ENCODE peak calls at places on chromosomes 7 and 10, in five cellular contexts. P, W, D, O and E are unnamed samples.
A peak's percentile ranks its signal among the peaks of the same experiment; 100 is the strongest.

GRCh38 chr10:14478639-14479038 is 147.9 kb upstream of the FRMD4A start:
- DNase-seq in P (no peak), W (no peak), D (peak; percentile 18), O (peak; percentile 85), E (peak; percentile 71)

GRCh38 chr7:123022576-123022975 is 27.1 kb upstream of the TAS2R16 start:
- DNase-seq in P (no peak), W (no peak), D (no peak), O (no peak), E (no peak)

GRCh38 chr7:93968911-93969620 is 35.1 kb downstream of the BET1 start:
- DNase-seq in P (no peak), W (no peak), D (no peak), O (no peak), E (peak; percentile 54)

GRCh38 chr10:54585572-54585971 is 215.5 kb downstream of the PCDH15 start:
- DNase-seq in P (no peak), W (no peak), D (no peak), O (no peak), E (no peak)

GRCh38 chr7:76515999-76516443 is 5.7 kb downstream of the UPK3B start:
- DNase-seq in P (no peak), W (peak; percentile 81), D (peak; percentile 17), O (no peak), E (peak; percentile 58)

GRCh38 chr10:132687181-132687892 is 98.6 kb downstream of the NKX6-2 start:
- DNase-seq in P (no peak), W (peak; percentile 25), D (no peak), O (no peak), E (no peak)

GRCh38 chr10:3081383-3081981 is 14.1 kb downstream of the PFKP start:
- DNase-seq in P (no peak), W (no peak), D (no peak), O (no peak), E (no peak)

GRCh38 chr7:69457912-69458491 is 140.3 kb upstream of the AUTS2 start:
- DNase-seq in P (no peak), W (no peak), D (no peak), O (no peak), E (peak; percentile 47)

GRCh38 chr10:112996462-112996861 is 46.4 kb downstream of the TCF7L2 start:
- DNase-seq in P (no peak), W (no peak), D (peak; percentile 14), O (no peak), E (no peak)

GRCh38 chr7:36708765-36709164 is 15.5 kb downstream of the AOAH start:
- DNase-seq in P (no peak), W (no peak), D (no peak), O (no peak), E (no peak)

GRCh38 chr10:62098278-62099121 is 170.1 kb downstream of the RTKN2 start:
- DNase-seq in P (no peak), W (no peak), D (no peak), O (no peak), E (no peak)

DNA sequence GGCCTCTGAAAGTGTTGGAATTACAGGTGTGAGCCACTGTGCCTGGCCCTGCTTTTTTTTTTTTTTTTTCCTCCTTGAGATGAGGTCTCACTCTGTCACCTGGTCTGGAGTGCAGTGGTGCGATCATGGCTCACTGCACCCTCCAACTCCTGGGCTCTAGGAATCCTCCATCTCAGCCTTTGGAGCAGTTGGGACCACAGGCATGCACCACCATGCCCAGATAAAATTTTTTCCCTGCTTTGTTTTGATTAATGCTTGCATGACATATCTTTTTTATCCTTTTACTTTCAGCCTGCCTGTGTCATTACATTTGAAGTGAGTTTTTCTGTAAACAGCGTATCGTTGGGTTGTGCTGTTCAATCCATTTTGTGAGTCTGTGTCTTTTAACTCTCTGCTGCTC is 97.0 kb downstream of the ANKRD61 start:
- DNase-seq in P (no peak), W (no peak), D (no peak), O (no peak), E (no peak)
- H3K27ac ChIP-seq in P (no peak overlapping the region), W (no peak overlapping the region), D (no peak overlapping the region), O (no peak overlapping the region), E (no peak overlapping the region)

DNA sequence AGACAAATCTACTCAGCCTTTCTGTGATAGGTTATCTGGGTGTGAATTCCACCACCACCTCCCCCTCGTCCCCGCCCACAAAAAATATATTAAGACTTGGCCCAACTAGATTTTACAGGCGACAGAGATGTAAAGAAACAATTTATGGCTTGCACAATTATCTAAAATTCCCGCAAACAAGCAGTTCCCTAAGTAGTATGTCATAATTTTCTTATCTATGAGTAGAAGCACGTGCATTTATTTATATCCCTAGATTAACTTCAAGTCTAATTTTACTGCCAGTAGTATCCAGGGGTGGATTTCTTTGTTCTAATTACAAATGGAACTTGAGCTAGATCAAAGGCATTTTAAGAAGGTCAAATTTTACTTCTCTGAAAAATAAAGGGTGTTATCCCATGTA is 1.7 kb downstream of the TSPAN12 start:
- DNase-seq in P (no peak), W (no peak), D (no peak), O (no peak), E (no peak)
- H3K4me3 ChIP-seq in P (no peak overlapping the region), W (peak overlapping the region; percentile 70), D (no peak overlapping the region), O (no peak overlapping the region), E (peak overlapping the region; percentile 89)

GRCh38 chr10:74923556-74923955 is 97.2 kb downstream of the KAT6B start:
- DNase-seq in P (peak; percentile 23), W (peak; percentile 56), D (peak; percentile 5), O (peak; percentile 30), E (peak; percentile 91)

GRCh38 chr10:74924251-74924954 is 98.0 kb downstream of the KAT6B start:
- DNase-seq in P (no peak), W (no peak), D (no peak), O (peak; percentile 98), E (peak; percentile 93)

GRCh38 chr10:74919671-74920070 is 93.3 kb downstream of the KAT6B start:
- DNase-seq in P (no peak), W (no peak), D (no peak), O (no peak), E (no peak)

GRCh38 chr10:74922921-74923320 is 96.5 kb downstream of the KAT6B start:
- DNase-seq in P (no peak), W (no peak), D (no peak), O (peak; percentile 24), E (no peak)

DNA sequence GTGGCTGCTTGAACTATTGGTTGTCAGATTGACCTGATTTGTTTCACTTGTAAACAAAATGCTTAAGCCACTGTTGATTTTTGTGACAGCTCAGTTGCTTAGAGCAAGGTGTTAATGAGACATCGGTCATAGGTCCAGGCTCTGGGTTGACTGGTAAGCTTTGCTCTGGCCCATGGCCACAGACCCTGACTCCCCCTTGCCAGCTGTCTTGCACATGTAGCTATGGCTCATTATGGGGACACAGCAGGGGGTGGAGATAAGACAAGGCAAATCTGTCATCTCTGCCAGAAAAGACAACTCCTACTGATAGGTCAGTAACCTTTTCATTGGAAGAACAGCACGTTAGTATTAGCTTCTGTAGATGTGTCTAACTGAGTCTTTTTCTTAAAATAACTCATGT is 95.3 kb downstream of the KAT6B start:
- DNase-seq in P (no peak), W (no peak), D (no peak), O (no peak), E (no peak)
- H3K4me1 ChIP-seq in P (peaks cover 10% of the 10 kb centered on the region), W (peaks cover 40% of the 10 kb centered on the region), D (no peaks in the 10 kb centered on the region), O (peaks cover 26% of the 10 kb centered on the region), E (peaks cover 39% of the 10 kb centered on the region)

DNA sequence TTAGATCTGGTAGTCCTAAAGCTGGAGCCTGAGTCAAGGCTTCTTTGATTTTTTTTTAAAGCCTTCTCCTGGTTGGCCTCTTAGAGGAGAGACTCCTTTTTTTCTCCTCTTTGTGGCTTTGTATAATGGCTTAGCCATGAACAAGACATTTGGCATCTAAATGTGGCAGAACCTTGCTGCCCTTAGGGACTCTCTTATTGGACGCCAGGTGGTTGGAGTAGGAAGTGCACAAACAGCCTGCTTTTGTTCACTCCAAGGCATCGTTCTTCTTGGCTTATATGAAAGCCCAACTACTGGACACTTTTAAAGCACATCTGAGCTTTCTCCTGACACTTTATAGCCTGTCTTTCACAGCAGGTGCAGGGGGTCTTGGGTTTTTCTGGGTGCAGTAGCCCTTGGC is 25.0 kb downstream of the ZPBP start:
- DNase-seq in P (no peak), W (no peak), D (peak; percentile 16), O (no peak), E (no peak)
- H3K27ac ChIP-seq in P (no peak overlapping the region), W (no peak overlapping the region), D (no peak overlapping the region), O (no peak overlapping the region), E (no peak overlapping the region)